ENCODE peak calls at places on chromosomes 5 and 9, in four cellular contexts. K, P, Z and X are unnamed samples.

GRCh38 chr5:121138495-121138907 is 674.4 kb downstream of the PRR16 start:
- DNase-seq in P (no peak), Z (no peak), K (no peak), X (no peak)

GRCh38 chr5:73256462-73257260 is 83.7 kb downstream of the TMEM174 start:
- DNase-seq in P (no peak), Z (no peak), K (no peak), X (peak)

GRCh38 chr5:3606121-3606831 is 10.6 kb downstream of the IRX1 start:
- DNase-seq in K (no peak), P (no peak), Z (no peak), X (no peak)

GRCh38 chr9:112028242-112029221 is 131.9 kb downstream of the UGCG start:
- DNase-seq in Z (no peak), P (no peak), K (peak), X (no peak)

GRCh38 chr9:98477884-98478283 is 222.4 kb upstream of the TBC1D2 start:
- DNase-seq in Z (no peak), K (no peak), P (no peak), X (no peak)

GRCh38 chr5:132464155-132464939 is 26.2 kb downstream of the IRF1 start:
- DNase-seq in Z (no peak), P (no peak), K (no peak), X (no peak)

GRCh38 chr5:79190235-79190529 is 45.7 kb upstream of the JMY start:
- DNase-seq in P (no peak), Z (no peak), K (no peak), X (no peak)

GRCh38 chr9:121844090-121844489 is 192.7 kb downstream of the DAB2IP start:
- DNase-seq in K (no peak), Z (no peak), P (no peak), X (no peak)

GRCh38 chr5:14143509-14143842 is 334 bp downstream of the TRIO start:
- DNase-seq in P (no peak), K (no peak), Z (no peak), X (no peak)

GRCh38 chr5:171810217-171810616 is 24.6 kb downstream of the SMIM23 start:
- DNase-seq in K (no peak), Z (no peak), P (no peak), X (no peak)

GRCh38 chr5:161064297-161064696 is 212.3 kb upstream of the ATP10B start:
- DNase-seq in P (no peak), Z (no peak), K (no peak), X (no peak)

GRCh38 chr5:129003232-129003631 is 37.9 kb downstream of the SLC27A6 start:
- DNase-seq in P (no peak), Z (no peak), K (no peak), X (no peak)
- TF ChIP-seq CEBPB in P (no peak), Z (no peak), K (no peak), X (no peak)

DNA sequence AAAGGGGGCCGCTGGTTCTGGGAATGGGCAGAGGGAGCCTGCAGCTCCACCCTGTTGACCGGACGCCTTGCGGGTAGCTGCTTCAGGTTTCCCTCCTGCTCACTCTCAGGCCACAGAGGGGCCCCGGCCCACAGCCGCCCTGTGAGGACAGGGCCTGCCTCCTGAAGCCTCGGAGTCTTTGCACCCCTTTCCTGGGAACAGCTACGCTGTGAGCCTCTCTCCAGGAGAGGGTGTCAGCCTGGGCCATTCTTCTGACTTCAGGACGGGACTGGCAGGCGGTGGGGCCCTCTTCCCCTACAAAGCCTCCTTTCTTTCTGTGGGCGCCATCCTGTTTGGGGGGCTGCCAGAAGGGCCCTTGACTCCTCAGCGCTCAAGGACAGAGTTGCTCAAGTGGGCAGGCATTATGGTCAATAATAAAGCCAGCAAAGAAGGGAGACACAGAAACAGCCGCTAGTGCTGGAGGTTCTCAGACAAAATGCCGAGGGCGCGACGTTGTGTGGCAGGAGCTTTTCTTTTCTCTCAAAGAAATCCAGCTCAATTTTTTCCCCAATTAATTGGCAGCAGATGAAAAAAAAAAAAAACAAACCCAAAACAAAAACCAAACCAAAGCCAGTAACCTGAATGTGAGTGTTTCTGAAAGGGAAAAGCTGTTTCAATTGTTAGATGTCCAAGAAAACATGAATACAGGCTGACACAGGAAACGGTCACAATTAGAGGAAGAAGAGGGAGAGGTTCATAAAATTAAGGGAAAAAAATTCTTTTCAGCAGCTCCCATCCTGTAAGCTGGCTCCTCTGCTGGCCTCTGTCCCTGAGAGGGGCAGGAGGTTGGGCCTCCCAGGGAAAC is 12.8 kb upstream of the SLC25A51 start:
- DNase-seq in K (no peak), Z (no peak), P (no peak), X (no peak)
- TF ChIP-seq CEBPB in K (no peak), Z (no peak), P (no peak), X (no peak)

DNA sequence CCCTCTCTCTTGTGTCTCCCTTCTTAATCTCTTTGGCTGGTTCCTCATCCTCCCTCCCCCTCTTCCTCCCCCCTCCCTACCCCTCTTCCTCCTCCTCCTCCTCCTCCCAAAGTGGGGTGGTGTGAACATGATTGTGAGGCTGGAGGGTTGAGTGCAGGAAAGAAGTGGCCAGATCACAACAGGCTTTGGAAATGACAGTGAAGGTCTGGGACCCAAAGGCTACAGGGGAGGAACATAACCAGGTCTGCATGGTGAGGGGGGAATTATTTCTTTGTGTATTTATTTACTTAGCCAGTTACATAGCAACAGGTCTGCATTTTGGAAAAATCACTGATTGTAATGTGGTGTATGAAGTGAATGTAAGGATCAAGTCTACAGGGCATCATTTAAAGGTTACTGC is 27.9 kb upstream of the ECM2 start:
- DNase-seq in P (no peak), Z (no peak), K (no peak), X (no peak)
- TF ChIP-seq CEBPB in P (no peak), Z (no peak), K (no peak), X (no peak)

GRCh38 chr9:130943780-130944179 is 4.7 kb upstream of the FIBCD1 start:
- DNase-seq in K (no peak), Z (no peak), P (no peak), X (no peak)

GRCh38 chr9:130943226-130943625 is 4.2 kb upstream of the FIBCD1 start:
- DNase-seq in P (no peak), Z (no peak), K (no peak), X (no peak)

GRCh38 chr9:130942084-130942483 is 3.0 kb upstream of the FIBCD1 start:
- DNase-seq in Z (no peak), P (no peak), K (no peak), X (no peak)

GRCh38 chr9:130940693-130941576 is 1.9 kb upstream of the FIBCD1 start:
- DNase-seq in Z (peak), K (peak), P (peak), X (peak)

GRCh38 chr9:130942679-130943078 is 3.6 kb upstream of the FIBCD1 start:
- DNase-seq in K (no peak), P (no peak), Z (no peak), X (no peak)
- TF ChIP-seq CEBPB in K (no peak), P (no peak), Z (no peak), X (peak)

GRCh38 chr9:134589748-134590147 is 51.9 kb upstream of the COL5A1 start:
- DNase-seq in P (no peak), K (no peak), Z (no peak), X (no peak)
- TF ChIP-seq CEBPB in P (no peak), K (no peak), Z (no peak), X (no peak)

GRCh38 chr9:126743046-126743445 is 61.8 kb upstream of the ZBTB43 start:
- DNase-seq in Z (no peak), K (no peak), P (no peak), X (no peak)

GRCh38 chr9:126735482-126735881 is 69.4 kb upstream of the ZBTB43 start:
- DNase-seq in Z (no peak), P (no peak), K (no peak), X (no peak)

GRCh38 chr9:126734877-126735276 is 70.0 kb upstream of the ZBTB43 start:
- DNase-seq in K (no peak), P (no peak), Z (no peak), X (no peak)

GRCh38 chr9:126733005-126733404 is 71.8 kb upstream of the ZBTB43 start:
- DNase-seq in P (no peak), K (no peak), Z (no peak), X (no peak)

DNA sequence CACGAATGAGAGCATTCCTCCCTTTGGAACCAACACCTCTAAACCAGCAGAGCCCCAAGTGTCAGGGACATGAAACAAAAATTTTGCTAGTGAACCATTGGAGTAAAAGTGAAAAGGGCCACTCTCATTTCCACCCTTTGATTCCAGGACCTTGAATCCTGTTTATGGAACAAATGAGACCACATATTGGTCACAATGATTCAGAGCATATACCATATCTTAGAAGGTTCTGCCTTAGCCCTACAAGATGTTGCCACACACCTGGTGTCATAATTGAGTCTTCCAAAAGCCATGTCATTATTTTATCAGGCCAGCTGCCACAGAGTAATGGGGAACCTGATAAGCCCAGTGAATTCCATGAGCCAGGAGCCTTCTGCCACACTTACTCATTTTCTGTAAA is 66.3 kb upstream of the ZBTB43 start:
- DNase-seq in Z (no peak), P (no peak), K (no peak), X (no peak)
- TF ChIP-seq CEBPB in Z (no peak), P (no peak), K (no peak), X (no peak)

GRCh38 chr5:8952147-8952546 is 593.7 kb downstream of the SEMA5A start:
- DNase-seq in Z (no peak), P (no peak), K (no peak), X (no peak)

GRCh38 chr5:8945972-8946371 is 599.9 kb downstream of the SEMA5A start:
- DNase-seq in P (no peak), Z (no peak), K (no peak), X (peak)

GRCh38 chr5:8953016-8953415 is 592.9 kb downstream of the SEMA5A start:
- DNase-seq in K (no peak), Z (no peak), P (no peak), X (no peak)

GRCh38 chr5:8953911-8954310 is 592.0 kb downstream of the SEMA5A start:
- DNase-seq in Z (no peak), P (no peak), K (no peak), X (peak)

DNA sequence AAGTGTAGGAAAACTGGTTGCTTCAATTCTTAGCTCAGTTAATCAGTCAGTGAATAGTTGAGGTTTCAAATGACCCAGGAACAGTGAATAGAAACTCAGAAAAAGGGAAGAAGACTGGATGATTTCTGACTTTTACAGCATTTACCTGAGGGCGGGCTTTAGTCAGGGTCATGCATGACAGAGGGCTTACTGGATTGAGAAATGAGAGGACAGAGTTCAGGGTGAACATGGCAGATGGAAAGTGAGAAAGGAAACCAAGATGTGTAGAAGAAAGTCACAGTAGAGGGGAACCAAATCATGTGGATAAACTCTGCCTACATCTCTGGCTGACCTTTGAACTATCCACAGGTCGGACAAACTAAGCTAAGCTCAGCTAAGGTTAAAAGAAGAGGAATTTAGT is 596.0 kb downstream of the SEMA5A start:
- DNase-seq in Z (no peak), P (no peak), K (no peak), X (no peak)
- TF ChIP-seq CEBPB in Z (no peak), P (no peak), K (no peak), X (no peak)